ENCODE peak calls at places on chromosomes 16 and 17, in ten cellular contexts. Q, X, N, F, D, I, A, M, B and R are unnamed samples.

GRCh38 chr16:58730724-58731370 is 3.3 kb downstream of the GOT2 start:
- DNase-seq in X (no peak), I (no peak), D (no peak), F (no peak), Q (no peak), M (no peak), N (no peak), B (no peak), A (no peak), R (no peak)

GRCh38 chr16:15808071-15808470 is 48.8 kb downstream of the MYH11 start:
- DNase-seq in A (no peak), M (no peak), N (no peak), X (no peak), D (no peak), I (no peak), B (no peak), Q (no peak), F (no peak), R (no peak)

GRCh38 chr17:46044286-46044928 is 45.4 kb downstream of the STH start:
- DNase-seq in M (no peak), N (peak), I (peak), B (peak), Q (peak), A (peak), D (peak), F (peak), X (peak), R (peak)

GRCh38 chr17:12927541-12928425 is 90.0 kb downstream of the ELAC2 start:
- DNase-seq in A (peak), N (no peak), D (no peak), F (peak), B (no peak), M (no peak), Q (no peak), I (no peak), X (no peak), R (no peak)

GRCh38 chr16:79826732-79827514 is 226.4 kb upstream of the MAF start:
- DNase-seq in I (no peak), N (no peak), Q (no peak), B (no peak), M (no peak), F (peak), D (no peak), A (no peak), X (no peak), R (no peak)

GRCh38 chr16:71927383-71927782 is 32.1 kb downstream of the IST1 start:
- DNase-seq in B (no peak), Q (no peak), X (no peak), A (peak), D (no peak), M (peak), N (no peak), F (peak), I (no peak), R (peak)

GRCh38 chr17:44348234-44348987 is 3.3 kb downstream of the GRN start:
- DNase-seq in I (no peak), B (no peak), Q (no peak), M (no peak), D (peak), X (peak), N (no peak), F (peak), A (no peak), R (no peak)

GRCh38 chr17:5772720-5773119 is 188.4 kb upstream of the NLRP1 start:
- DNase-seq in N (no peak), X (peak), F (no peak), B (no peak), A (no peak), M (no peak), D (no peak), Q (no peak), I (no peak), R (no peak)

GRCh38 chr16:55125818-55126385 is 195.2 kb downstream of the IRX5 start:
- DNase-seq in X (no peak), I (no peak), F (no peak), D (no peak), Q (no peak), B (no peak), N (no peak), A (no peak), M (no peak), R (no peak)

GRCh38 chr17:69761767-69762321 is 313.2 kb upstream of the KCNJ16 start:
- DNase-seq in B (no peak), F (peak), I (no peak), D (no peak), Q (no peak), A (peak), N (no peak), M (no peak), X (peak), R (peak)